ENCODE peak calls at places on chromosomes 5 and 9, in ten cellular contexts. T is WERI-Rb-1; D is foreskin fibroblast; E is AG04449; I is CD8-positive, alpha-beta T cell; Q is activated CD8-positive, alpha-beta T cell treated with anti-CD3 and anti-CD28 coated beads for 36 hours; X is GM13976; W is pancreas; Y is body of pancreas; F is Calu3. L is an unnamed sample.

GRCh38 chr9:22657713-22658112 is 211.1 kb downstream of the DMRTA1 start:
- DNase-seq in I (no peak), Y (no peak), T (no peak), E (no peak), F (no peak), Q (no peak), X (no peak), W (no peak), D (no peak), L (no peak)

GRCh38 chr5:34691326-34691725 is 35.2 kb downstream of the RAI14 start:
- DNase-seq in E (no peak), Y (no peak), Q (no peak), D (no peak), F (no peak), I (no peak), T (no peak), X (no peak), W (no peak), L (no peak)

GRCh38 chr9:131798166-131798565 is 58.3 kb upstream of the RAPGEF1 start:
- DNase-seq in T (peak; percentile 87), D (no peak), E (no peak), X (no peak), F (no peak), W (no peak), Q (no peak), I (no peak), Y (no peak), L (peak; percentile 62)

GRCh38 chr5:92838253-92838652 is 742.8 kb downstream of the NR2F1-AS1 start:
- DNase-seq in I (no peak), E (no peak), Y (no peak), Q (no peak), F (peak; percentile 28), X (peak; percentile 5), D (no peak), W (no peak), T (no peak), L (no peak)

GRCh38 chr5:112640495-112640894 is 97.2 kb upstream of the APC start:
- DNase-seq in F (no peak), T (no peak), Y (no peak), W (no peak), X (no peak), D (no peak), Q (no peak), I (no peak), E (peak; percentile 21), L (no peak)

GRCh38 chr5:68968426-68968825 is 125.4 kb upstream of the SLC30A5 start:
- DNase-seq in X (no peak), Y (no peak), W (no peak), F (no peak), Q (no peak), I (no peak), E (no peak), D (no peak), T (no peak), L (no peak)

GRCh38 chr5:65017636-65018035 is 248.9 kb downstream of the CWC27 start:
- DNase-seq in W (no peak), D (peak; percentile 49), Q (no peak), Y (no peak), X (no peak), E (no peak), I (no peak), F (no peak), T (no peak), L (no peak)

GRCh38 chr5:130479045-130479804 is 575.0 kb downstream of the CHSY3 start:
- DNase-seq in D (no peak), F (no peak), I (no peak), Q (no peak), X (no peak), Y (no peak), T (peak; percentile 88), W (no peak), E (no peak), L (no peak)

GRCh38 chr5:154157483-154158378 is 32.8 kb upstream of the GALNT10 start:
- DNase-seq in I (peak; percentile 7), Y (no peak), X (no peak), D (no peak), F (no peak), E (no peak), T (no peak), W (no peak), Q (peak; percentile 20), L (no peak)

GRCh38 chr5:141934099-141934844 is 10.6 kb downstream of the DELE1 start:
- DNase-seq in W (peak; percentile 46), D (no peak), X (no peak), I (no peak), F (no peak), E (no peak), Q (no peak), T (no peak), Y (peak; percentile 38), L (no peak)

GRCh38 chr9:95086564-95086955 is 230.9 kb downstream of the FANCC start:
- DNase-seq in T (no peak), E (no peak), X (no peak), Y (peak; percentile 9), F (no peak), D (no peak), W (no peak), I (no peak), Q (no peak), L (peak; percentile 41)

GRCh38 chr9:95089257-95089873 is 228.1 kb downstream of the FANCC start:
- DNase-seq in T (no peak), E (no peak), Q (no peak), F (no peak), W (no peak), D (no peak), Y (peak; percentile 15), I (no peak), X (no peak), L (no peak)

GRCh38 chr9:95085861-95086563 is 231.5 kb downstream of the FANCC start:
- DNase-seq in T (no peak), D (no peak), F (no peak), Q (no peak), W (no peak), E (no peak), X (no peak), I (no peak), Y (peak; percentile 88), L (peak; percentile 87)

GRCh38 chr9:95088421-95089161 is 228.9 kb downstream of the FANCC start:
- DNase-seq in F (no peak), Y (peak; percentile 11), E (no peak), T (no peak), I (no peak), X (no peak), D (no peak), Q (no peak), W (no peak), L (peak; percentile 72)

DNA sequence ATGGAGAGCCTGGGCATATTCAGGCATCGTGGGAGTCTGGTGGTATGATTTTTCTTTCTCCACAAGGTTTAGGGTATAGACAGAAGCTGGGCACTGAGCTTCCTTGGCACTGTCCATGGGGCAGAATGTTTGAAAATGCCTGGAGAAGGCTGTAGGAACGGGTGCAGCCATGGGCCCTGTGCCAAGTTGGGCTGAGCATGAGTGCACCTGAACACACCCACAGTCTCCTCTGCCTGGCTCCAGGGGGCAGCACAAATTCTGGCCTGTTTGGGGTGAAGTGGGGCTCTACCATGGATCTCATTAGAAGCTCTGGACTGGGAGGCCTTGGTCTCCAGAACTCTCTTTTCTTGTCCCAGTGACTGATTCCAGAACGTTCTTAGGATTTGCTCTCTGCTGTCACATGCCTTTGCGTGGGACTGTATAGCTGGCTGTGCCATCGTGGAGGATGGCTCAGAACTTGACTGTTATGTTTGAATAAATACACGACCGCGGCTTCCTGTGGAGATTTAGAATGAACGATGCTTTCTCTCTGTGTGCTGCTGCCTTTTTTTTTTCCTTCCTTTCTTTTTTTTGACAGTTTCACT is 229.8 kb downstream of the FANCC start:
- DNase-seq in I (no peak), D (no peak), E (no peak), Q (peak; percentile 10), F (peak; percentile 50), X (no peak), Y (peak; percentile 81), T (no peak), W (peak; percentile 67), L (no peak)
- TF ChIP-seq CTCF in I (no peak), D (no peak), E (peak; percentile 26), Q (no peak), F (no peak), X (no peak), Y (peak; percentile 27), T (peak; percentile 50), W (no peak), L (peak; percentile 58)

DNA sequence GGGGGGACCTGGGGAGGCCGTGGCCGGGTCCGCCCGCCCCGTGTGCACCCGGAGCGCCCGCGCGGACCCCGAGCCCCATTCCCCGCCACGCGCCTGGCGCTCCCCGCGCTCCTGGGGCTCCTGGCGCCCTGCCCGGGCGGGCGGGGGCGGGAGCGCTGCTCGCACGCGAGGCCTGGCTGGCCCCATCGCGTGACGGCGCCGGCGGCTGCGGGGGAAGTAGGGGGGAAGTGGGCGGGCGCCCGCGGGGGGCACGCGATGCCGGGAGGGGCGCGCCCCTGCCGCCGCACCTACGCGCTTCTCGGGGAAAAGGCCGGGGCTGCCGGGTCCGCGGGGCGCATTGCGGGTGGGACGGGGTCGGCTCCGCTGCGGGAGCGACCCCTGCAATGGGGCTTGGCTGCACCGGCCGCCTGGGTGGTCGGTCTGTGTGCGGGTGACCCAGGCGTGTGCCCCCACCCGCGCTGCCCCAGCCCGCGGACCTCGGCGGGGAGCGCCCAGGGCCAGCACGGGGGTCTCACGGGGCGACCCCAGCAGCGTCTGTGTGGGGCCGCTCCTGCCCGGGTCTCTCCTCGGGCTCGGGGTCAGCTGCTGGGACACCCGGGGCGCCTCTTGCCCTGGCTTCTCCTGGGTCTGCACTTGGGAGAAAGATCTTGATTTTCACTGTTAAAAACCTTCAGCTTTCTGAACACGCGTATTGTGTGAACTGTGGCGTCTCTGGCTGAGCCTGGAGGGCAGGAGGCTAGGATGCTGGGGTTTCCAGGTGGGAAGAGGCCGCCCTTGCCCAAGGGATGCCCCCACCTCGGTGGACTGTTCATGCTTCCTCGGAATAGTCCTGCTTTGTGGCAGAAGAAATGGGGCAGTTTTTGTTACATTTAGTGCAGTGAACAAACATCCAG is 52.4 kb downstream of the AHRR start:
- DNase-seq in X (peak; percentile 90), F (peak; percentile 71), Q (peak; percentile 80), E (no peak), I (peak; percentile 58), W (peak; percentile 2), T (peak; percentile 49), D (peak; percentile 94), Y (no peak), L (peak; percentile 80)
- TF ChIP-seq CTCF in X (no peak), F (no peak), Q (no peak), E (no peak), I (no peak), W (no peak), T (no peak), D (no peak), Y (no peak), L (no peak)

DNA sequence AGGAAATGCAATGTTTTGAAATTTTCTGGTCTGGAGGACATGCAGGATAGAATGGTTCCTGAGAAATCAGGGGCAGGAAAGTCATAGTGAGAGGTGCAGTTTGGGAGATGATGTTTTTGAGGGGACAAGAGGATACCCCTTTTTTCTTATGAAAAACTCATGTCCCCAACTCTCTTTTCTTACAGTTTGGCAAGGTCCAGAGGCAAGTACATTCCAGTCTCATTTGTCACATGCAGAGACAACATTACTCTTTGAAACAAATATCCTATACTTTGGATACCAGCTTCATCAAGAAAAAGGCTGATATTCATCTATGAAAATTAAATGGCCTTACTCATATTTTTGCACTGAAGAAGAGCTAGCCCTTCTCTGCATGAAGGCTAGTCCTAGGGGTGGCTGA is 48.2 kb downstream of the EQTN start:
- DNase-seq in E (no peak), F (no peak), D (no peak), I (no peak), Q (no peak), Y (no peak), T (no peak), W (no peak), X (no peak), L (no peak)
- TF ChIP-seq CTCF in E (no peak), F (no peak), D (no peak), I (no peak), Q (no peak), Y (no peak), T (no peak), W (no peak), X (no peak), L (no peak)

GRCh38 chr9:114571391-114571790 is 16.2 kb upstream of the ATP6V1G1 start:
- DNase-seq in I (no peak), W (peak; percentile 50), Q (no peak), D (no peak), E (no peak), Y (peak; percentile 50), X (no peak), F (no peak), T (no peak), L (no peak)
- TF ChIP-seq CTCF in I (no peak), W (no peak), Q (no peak), D (no peak), E (no peak), Y (no peak), X (no peak), F (no peak), T (no peak), L (no peak)

L was measured in chondrocyte.